ENCODE peak calls at places on chromosomes 5 and 9, in seven cellular contexts. G is fibroblast of lung, P is PC-9, D is neural progenitor cell, I is MM.1S, U is HepG2, E is PC-3. T is an unnamed sample.
A peak's percentile ranks its signal among the peaks of the same experiment; 100 is the strongest.

GRCh38 chr5:60722416-60722815 is 22.4 kb upstream of the DEPDC1B start:
- DNase-seq in G (no peak), P (no peak), D (no peak), I (no peak), U (no peak), E (no peak), T (no peak)

GRCh38 chr5:172736524-172737135 is 34.4 kb downstream of the DUSP1 start:
- DNase-seq in G (peak; percentile 34), P (no peak), D (no peak), I (no peak), U (no peak), E (no peak), T (no peak)

GRCh38 chr5:134592141-134592746 is 40.4 kb downstream of the SAR1B start:
- DNase-seq in G (no peak), P (peak; percentile 94), D (no peak), I (peak; percentile 87), U (no peak), E (peak; percentile 81), T (no peak)

GRCh38 chr5:32770444-32770843 is 59.3 kb downstream of the NPR3 start:
- DNase-seq in G (no peak), P (no peak), D (no peak), I (no peak), U (no peak), E (no peak), T (no peak)

GRCh38 chr5:14436801-14437542 is 144.6 kb upstream of the OTULINL start:
- DNase-seq in G (no peak), P (no peak), D (no peak), I (no peak), U (no peak), E (no peak), T (no peak)

GRCh38 chr9:33921967-33922895 is 105.3 kb downstream of the UBE2R2 start:
- DNase-seq in G (peak; percentile 31), P (no peak), D (peak; percentile 46), I (no peak), U (peak; percentile 21), E (peak; percentile 23), T (peak; percentile 46)

GRCh38 chr5:144191998-144192397 is 21.3 kb downstream of the KCTD16 start:
- DNase-seq in G (peak; percentile 82), P (peak; percentile 56), D (peak; percentile 48), I (peak; percentile 95), U (peak; percentile 42), E (peak; percentile 70), T (peak; percentile 55)

GRCh38 chr5:133391349-133392136 is 220.8 kb downstream of the FSTL4 start:
- DNase-seq in G (no peak), P (no peak), D (no peak), I (no peak), U (no peak), E (no peak), T (no peak)

GRCh38 chr9:132800038-132800648 is 77.9 kb downstream of the AK8 start:
- DNase-seq in G (peak; percentile 66), P (peak; percentile 58), D (peak; percentile 88), I (peak; percentile 79), U (peak; percentile 54), E (peak; percentile 71), T (peak; percentile 65)

GRCh38 chr5:5318426-5319205 is 103.9 kb upstream of the ICE1 start:
- DNase-seq in G (no peak), P (no peak), D (no peak), I (no peak), U (no peak), E (no peak), T (no peak)

GRCh38 chr5:78587081-78587774 is 61.3 kb downstream of the LHFPL2 start:
- DNase-seq in G (no peak), P (no peak), D (no peak), I (no peak), U (no peak), E (no peak), T (no peak)

GRCh38 chr9:27108981-27109541 is at the start of gene TEK:
- DNase-seq in G (peak; percentile 28), P (no peak), D (peak; percentile 35), I (no peak), U (no peak), E (no peak), T (no peak)

GRCh38 chr5:170480277-170480676 is 23.5 kb upstream of the KCNIP1 start:
- DNase-seq in G (no peak), P (no peak), D (no peak), I (no peak), U (no peak), E (no peak), T (no peak)

GRCh38 chr9:128895556-128895955 is 13.6 kb downstream of the LRRC8A start:
- DNase-seq in G (no peak), P (no peak), D (peak; percentile 43), I (no peak), U (no peak), E (no peak), T (no peak)

GRCh38 chr5:124365491-124365890 is 380.9 kb downstream of the ZNF608 start:
- DNase-seq in G (no peak), P (no peak), D (peak; percentile 39), I (no peak), U (no peak), E (no peak), T (no peak)

GRCh38 chr5:68554566-68555279 is 339.2 kb downstream of the PIK3R1 start:
- DNase-seq in G (peak; percentile 69), P (no peak), D (peak; percentile 30), I (no peak), U (no peak), E (no peak), T (no peak)

GRCh38 chr5:143596824-143597223 is 193.3 kb upstream of the NR3C1 start:
- DNase-seq in G (no peak), P (no peak), D (no peak), I (no peak), U (no peak), E (no peak), T (no peak)

GRCh38 chr5:118554241-118554640 is 434.1 kb downstream of the DTWD2 start:
- DNase-seq in G (no peak), P (no peak), D (no peak), I (no peak), U (no peak), E (no peak), T (no peak)

GRCh38 chr5:137292461-137293025 is 206.6 kb downstream of the SPOCK1 start:
- DNase-seq in G (no peak), P (no peak), D (no peak), I (no peak), U (no peak), E (peak; percentile 86), T (no peak)

GRCh38 chr5:76544268-76544926 is 78.8 kb downstream of the F2RL2 start:
- DNase-seq in G (peak; percentile 12), P (no peak), D (peak; percentile 60), I (peak; percentile 48), U (peak; percentile 70), E (peak; percentile 43), T (no peak)

GRCh38 chr9:73528922-73529321 is 377.3 kb downstream of the ANXA1 start:
- DNase-seq in G (no peak), P (no peak), D (no peak), I (no peak), U (no peak), E (no peak), T (no peak)

GRCh38 chr5:143588933-143589662 is 185.6 kb upstream of the NR3C1 start:
- DNase-seq in G (no peak), P (no peak), D (no peak), I (peak; percentile 48), U (peak; percentile 73), E (peak; percentile 49), T (no peak)

GRCh38 chr9:134344068-134344820 is 18.0 kb downstream of the RXRA start:
- DNase-seq in G (no peak), P (no peak), D (no peak), I (no peak), U (no peak), E (no peak), T (peak; percentile 32)

GRCh38 chr5:178516836-178517235 is 73.4 kb downstream of the COL23A1 start:
- DNase-seq in G (no peak), P (no peak), D (no peak), I (no peak), U (no peak), E (no peak), T (peak; percentile 70)
- H3K9me3 ChIP-seq in G (no peaks in the 10 kb centered on the region), P (no peaks in the 10 kb centered on the region), D (no peaks in the 10 kb centered on the region), I (no peaks in the 10 kb centered on the region), U (no peaks in the 10 kb centered on the region), E (no peaks in the 10 kb centered on the region), T (peaks cover 3% of the 10 kb centered on the region)

GRCh38 chr5:159052282-159053011 is 47.3 kb downstream of the EBF1 start:
- DNase-seq in G (no peak), P (no peak), D (peak; percentile 81), I (no peak), U (no peak), E (no peak), T (no peak)
- TF ChIP-seq EZH2 in G (no peak), P (no peak), D (peak; percentile 23), I (no peak), U (no peak), E (no peak), T (no peak)

GRCh38 chr5:1208221-1208742 is 6.9 kb downstream of the SLC6A19 start:
- DNase-seq in G (no peak), P (no peak), D (no peak), I (no peak), U (no peak), E (no peak), T (no peak)

GRCh38 chr5:1209552-1209852 is 8.1 kb downstream of the SLC6A19 start:
- DNase-seq in G (no peak), P (no peak), D (no peak), I (no peak), U (no peak), E (no peak), T (no peak)

GRCh38 chr5:1209896-1210776 is 8.7 kb downstream of the SLC6A19 start:
- DNase-seq in G (no peak), P (no peak), D (no peak), I (no peak), U (no peak), E (no peak), T (no peak)

GRCh38 chr5:1207555-1207954 is 6.2 kb downstream of the SLC6A19 start:
- DNase-seq in G (no peak), P (no peak), D (no peak), I (no peak), U (no peak), E (peak; percentile 24), T (no peak)

DNA sequence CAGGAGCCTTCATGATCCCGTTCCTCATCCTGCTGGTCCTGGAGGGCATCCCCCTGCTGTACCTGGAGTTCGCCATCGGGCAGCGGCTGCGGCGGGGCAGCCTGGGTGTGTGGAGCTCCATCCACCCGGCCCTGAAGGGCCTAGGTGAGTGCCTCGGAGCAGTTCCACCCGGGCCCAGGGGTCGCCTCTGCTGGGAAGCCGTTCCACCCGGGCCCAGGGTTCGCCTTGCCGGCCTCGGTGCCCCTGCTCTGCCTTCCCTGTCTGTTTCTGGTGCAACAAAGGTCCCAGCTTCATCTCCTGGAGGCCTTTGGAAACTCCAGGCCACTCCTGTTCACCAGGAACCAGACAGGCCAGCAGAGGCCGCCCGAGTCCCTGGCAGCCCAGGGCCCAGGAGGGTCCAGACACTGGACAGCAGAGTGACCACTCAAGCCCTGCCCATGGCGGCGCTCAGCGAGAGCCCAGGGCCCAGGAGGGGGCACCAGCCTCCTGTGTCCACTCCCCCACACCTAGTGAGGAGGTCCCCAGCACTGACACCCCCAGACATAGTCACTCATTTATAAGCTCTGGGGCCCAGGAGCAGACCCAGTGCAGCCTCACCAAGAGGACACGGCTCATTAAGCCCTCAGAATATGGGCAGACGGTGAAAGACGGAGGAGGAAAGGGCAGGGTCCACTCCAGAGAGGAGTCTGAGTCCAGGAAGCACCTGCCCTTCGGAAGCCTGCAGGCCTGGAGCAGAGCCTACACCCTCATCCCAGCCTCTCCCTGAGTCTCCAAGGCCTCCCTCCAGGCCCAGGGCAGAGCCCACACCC is 7.6 kb downstream of the SLC6A19 start:
- DNase-seq in G (no peak), P (no peak), D (peak; percentile 72), I (no peak), U (no peak), E (peak; percentile 25), T (no peak)
- TF ChIP-seq CTCF in G (no peak), P (peak; percentile 50), D (peak; percentile 43), I (peak; percentile 59), U (peak; percentile 80), E (peak; percentile 42), T (no peak)

GRCh38 chr5:178434851-178435250 is 155.3 kb downstream of the COL23A1 start:
- DNase-seq in G (no peak), P (no peak), D (peak; percentile 42), I (no peak), U (no peak), E (no peak), T (peak; percentile 2)
- H3K9me3 ChIP-seq in G (no peaks in the 10 kb centered on the region), P (no peaks in the 10 kb centered on the region), D (no peaks in the 10 kb centered on the region), I (no peaks in the 10 kb centered on the region), U (no peaks in the 10 kb centered on the region), E (no peaks in the 10 kb centered on the region), T (no peaks in the 10 kb centered on the region)